ENCODE peak calls at places on chromosomes 16 and 17, in six cellular contexts. H is H1, V is IMR-90, T is mesenchymal stem cell, F is mesendoderm, Q is trophoblast cell. Y is an unnamed sample.
A peak's percentile ranks its signal among the peaks of the same experiment; 100 is the strongest.

GRCh38 chr16:57283214-57283955 is 1.1 kb downstream of the PLLP start:
- DNase-seq in V (no peak), H (no peak), Q (no peak), F (no peak), T (no peak), Y (no peak)

GRCh38 chr17:40130352-40131042 is 8.7 kb downstream of the MSL1 start:
- DNase-seq in Q (peak; percentile 77), F (no peak), H (no peak), T (peak; percentile 61), V (no peak), Y (no peak)

GRCh38 chr16:69112285-69113129 is 7.1 kb downstream of the HAS3 start:
- DNase-seq in V (peak; percentile 25), H (no peak), F (peak; percentile 78), T (peak; percentile 46), Q (peak; percentile 82), Y (peak; percentile 56)

GRCh38 chr17:76131692-76132573 is 9.1 kb downstream of the FOXJ1 start:
- DNase-seq in V (no peak), Q (no peak), T (no peak), H (no peak), F (no peak), Y (no peak)

GRCh38 chr17:15134363-15134762 is 130.8 kb downstream of the PMP22 start:
- DNase-seq in Q (no peak), V (no peak), H (no peak), F (peak; percentile 14), T (no peak), Y (no peak)

GRCh38 chr17:50934672-50935200 is 68.6 kb upstream of the TOB1 start:
- DNase-seq in T (no peak), F (no peak), H (no peak), Q (no peak), V (no peak), Y (no peak)

GRCh38 chr17:69677130-69677529 is 262.6 kb downstream of the MAP2K6 start:
- DNase-seq in V (no peak), Q (no peak), H (no peak), T (no peak), F (no peak), Y (no peak)

GRCh38 chr17:13518271-13519000 is 83.3 kb downstream of the HS3ST3A1 start:
- DNase-seq in T (peak; percentile 14), H (no peak), F (no peak), V (peak; percentile 89), Q (no peak), Y (no peak)

GRCh38 chr16:75754126-75754525 is 27.8 kb upstream of the CPHXL start:
- DNase-seq in T (peak; percentile 88), V (peak; percentile 45), H (no peak), Q (no peak), F (no peak), Y (no peak)

GRCh38 chr16:4693296-4693955 is at the start of gene NUDT16L1:
- DNase-seq in F (peak; percentile 97), V (peak; percentile 89), Q (peak; percentile 96), H (peak; percentile 81), T (peak; percentile 95), Y (peak; percentile 92)

GRCh38 chr16:49755291-49755611 is 100.7 kb downstream of the ZNF423 start:
- DNase-seq in Q (no peak), H (no peak), T (peak; percentile 42), V (peak; percentile 12), F (peak; percentile 94), Y (peak; percentile 64)

GRCh38 chr16:87551487-87551886 is 50.8 kb upstream of the JPH3 start:
- DNase-seq in Q (no peak), V (no peak), F (no peak), T (peak; percentile 28), H (no peak), Y (no peak)

GRCh38 chr16:13136896-13137295 is 235.5 kb downstream of the SHISA9 start:
- DNase-seq in V (no peak), F (no peak), H (no peak), Q (no peak), T (no peak), Y (no peak)

GRCh38 chr16:12062343-12063003 is 85.9 kb downstream of the SNX29 start:
- DNase-seq in F (peak; percentile 22), T (peak; percentile 85), V (peak; percentile 72), Q (peak; percentile 36), H (no peak), Y (no peak)

GRCh38 chr16:12059216-12059769 is 82.8 kb downstream of the SNX29 start:
- DNase-seq in T (no peak), F (no peak), Q (no peak), V (no peak), H (no peak), Y (no peak)

GRCh38 chr16:12063004-12063395 is 86.5 kb downstream of the SNX29 start:
- DNase-seq in T (no peak), F (no peak), H (no peak), V (no peak), Q (no peak), Y (no peak)

GRCh38 chr16:12061336-12062055 is 85.0 kb downstream of the SNX29 start:
- DNase-seq in Q (peak; percentile 61), V (peak; percentile 36), F (no peak), H (no peak), T (peak; percentile 39), Y (no peak)

DNA sequence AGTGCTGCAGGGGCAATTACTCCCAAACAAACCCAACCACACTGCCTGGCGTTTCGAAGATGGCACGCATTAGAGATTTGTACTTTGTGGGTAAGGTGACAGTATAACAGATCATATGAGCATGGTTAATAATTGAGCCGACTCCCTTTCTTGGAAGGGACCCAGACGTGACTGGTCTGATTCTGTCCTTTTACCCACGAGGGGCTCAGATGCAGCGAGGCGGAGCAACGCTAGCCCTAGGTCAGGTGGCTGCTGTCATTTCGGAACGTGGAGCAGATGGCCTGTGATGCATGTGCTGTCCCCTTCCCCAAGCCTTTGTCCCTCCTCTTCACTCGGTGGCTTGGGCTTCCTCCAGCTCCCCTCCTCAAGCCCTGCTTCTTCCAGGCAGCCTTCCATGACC is 84.2 kb downstream of the SNX29 start:
- DNase-seq in H (no peak), Q (no peak), F (no peak), T (no peak), V (no peak), Y (no peak)
- H3K4ac ChIP-seq in H (no peak overlapping the region), Q (no peak overlapping the region), F (no peak overlapping the region), T (no peak overlapping the region), V (no peak overlapping the region), Y (no peak overlapping the region)

DNA sequence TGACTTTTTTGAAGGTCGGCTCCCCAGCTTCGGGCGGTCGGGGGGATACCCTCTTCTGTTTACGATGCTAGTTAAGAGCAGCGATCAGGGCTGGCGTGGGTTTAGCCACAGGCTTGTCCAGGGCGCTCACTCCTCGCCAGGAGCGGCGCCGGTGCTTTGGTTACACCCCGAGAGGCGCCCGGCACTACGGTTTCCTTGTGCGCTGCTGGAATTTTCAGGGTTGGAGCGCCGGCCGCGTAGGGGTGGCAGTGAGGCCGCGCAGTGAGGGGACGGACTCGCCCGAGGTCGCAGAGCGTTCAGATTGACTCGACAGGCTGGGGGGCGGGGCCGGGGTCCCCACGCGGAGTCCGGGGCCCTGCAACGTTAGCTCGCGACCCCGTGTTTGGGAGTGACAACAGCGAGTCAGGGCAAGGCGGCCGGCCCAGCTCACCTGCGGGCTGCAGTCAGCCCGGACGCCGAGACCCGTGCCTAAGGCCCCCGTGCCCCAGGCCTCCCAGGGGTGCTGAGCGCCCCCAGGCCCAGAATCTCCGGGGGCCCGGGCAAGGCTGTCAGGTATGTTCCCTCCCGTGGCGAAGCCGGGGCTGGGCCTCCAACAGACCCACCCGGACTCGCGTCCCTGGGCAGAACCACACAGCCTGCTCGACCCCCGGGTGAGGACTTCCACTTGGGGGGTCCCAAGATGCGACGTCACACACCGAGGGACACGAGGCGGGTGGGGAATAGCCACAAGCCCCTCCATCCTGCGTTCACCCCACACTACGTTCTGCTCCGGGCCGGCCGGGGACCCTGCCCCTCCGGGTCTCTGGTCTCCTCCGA is 1.3 kb upstream of the ACTG1 start:
- DNase-seq in Q (peak; percentile 57), T (peak; percentile 85), V (peak; percentile 68), F (peak; percentile 85), H (no peak), Y (peak; percentile 68)
- H3K4ac ChIP-seq in Q (peak overlapping the region; percentile 100), T (peak overlapping the region; percentile 62), V (peak overlapping the region; percentile 99), F (peak overlapping the region; percentile 100), H (peak overlapping the region; percentile 8), Y (peak overlapping the region; percentile 72)

DNA sequence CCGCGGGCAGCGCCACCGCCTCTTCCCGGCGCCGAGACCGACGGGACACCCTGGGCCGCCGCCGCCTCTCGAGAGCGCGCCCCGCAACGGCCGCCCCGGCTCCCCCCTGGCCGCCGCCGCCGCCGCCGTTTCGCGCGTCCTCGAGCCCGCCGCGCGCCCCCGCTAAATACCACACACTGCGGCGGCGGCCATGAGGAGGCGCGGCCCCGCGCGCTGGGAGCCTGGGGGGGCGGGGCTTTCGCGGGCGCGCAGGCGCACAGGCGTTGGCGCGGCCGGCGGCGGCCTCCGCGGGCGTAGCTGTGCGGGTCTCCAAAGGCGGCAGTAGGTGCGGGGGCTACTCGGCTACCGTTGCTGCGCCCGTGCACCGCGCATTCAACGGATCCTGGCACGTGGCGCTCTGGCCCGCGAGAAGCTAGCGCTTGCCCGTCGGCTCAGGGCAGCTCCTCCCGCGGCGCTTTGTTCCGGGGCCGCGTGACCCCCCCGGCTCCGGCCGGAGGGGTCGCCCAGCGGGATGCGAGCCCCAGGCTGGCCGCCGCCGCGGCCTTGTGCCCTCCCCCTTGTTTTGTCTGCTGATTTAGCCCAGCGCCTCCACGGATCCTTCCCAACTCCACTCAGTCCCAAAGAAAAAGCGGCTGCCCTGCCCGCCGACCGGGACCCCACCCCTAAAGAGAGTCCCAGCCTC is at the start of gene SIAH1:
- DNase-seq in Q (peak; percentile 63), F (peak; percentile 91), H (peak; percentile 50), V (peak; percentile 68), T (peak; percentile 77), Y (peak; percentile 91)
- H3K4ac ChIP-seq in Q (peak within 1 kb of the TSS; percentile 100), F (peak within 1 kb of the TSS; percentile 100), H (no peak within 1 kb of the TSS), V (peak within 1 kb of the TSS; percentile 96), T (peak within 1 kb of the TSS; percentile 97), Y (peak within 1 kb of the TSS; percentile 97)

DNA sequence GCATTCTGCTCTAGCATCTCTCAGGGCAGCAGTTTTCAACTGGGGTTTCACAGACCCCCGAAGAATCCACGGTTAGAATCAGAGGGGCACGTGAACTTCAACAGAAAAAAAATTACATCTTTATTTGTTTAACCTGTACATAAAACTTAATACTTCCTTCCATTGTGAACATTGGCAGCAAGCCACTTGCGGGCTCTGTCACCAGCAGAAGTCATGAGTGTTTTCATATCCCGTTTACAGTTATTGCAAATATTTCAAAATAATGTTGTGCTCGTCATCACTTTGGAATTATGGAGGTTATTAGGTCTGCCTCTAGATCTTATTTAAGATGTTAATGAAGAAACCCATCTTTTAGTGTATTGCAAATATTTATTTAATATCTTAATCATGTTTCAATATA is 109.8 kb downstream of the SDR42E1 start:
- DNase-seq in V (no peak), Q (no peak), H (no peak), T (no peak), F (no peak), Y (no peak)
- H3K4ac ChIP-seq in V (no peak overlapping the region), Q (no peak overlapping the region), H (no peak overlapping the region), T (no peak overlapping the region), F (no peak overlapping the region), Y (no peak overlapping the region)

DNA sequence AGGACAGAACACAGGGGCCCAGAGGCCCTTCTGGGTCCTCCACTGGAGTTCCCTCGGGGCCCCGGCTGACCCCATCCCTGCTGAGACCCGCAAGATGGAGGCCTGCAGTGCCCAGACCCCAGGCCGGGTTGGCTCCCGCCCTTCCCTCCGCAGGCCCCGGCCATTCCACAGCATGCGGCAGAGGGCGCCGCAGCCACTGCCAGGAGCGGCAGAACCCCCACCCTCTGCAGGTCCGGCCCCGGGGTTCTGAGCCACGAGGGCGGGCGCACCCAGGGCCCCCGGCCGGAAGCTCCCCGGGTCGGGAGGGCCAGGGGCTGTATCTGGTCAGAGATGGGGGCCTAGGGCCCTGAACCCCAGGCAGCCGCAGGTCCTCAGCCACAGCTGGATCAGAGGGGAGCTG is 2.4 kb upstream of the PERCC1 start:
- DNase-seq in H (no peak), V (no peak), T (peak; percentile 18), Q (no peak), F (peak; percentile 45), Y (no peak)
- H3K4ac ChIP-seq in H (no peak overlapping the region), V (no peak overlapping the region), T (no peak overlapping the region), Q (no peak overlapping the region), F (no peak overlapping the region), Y (no peak overlapping the region)

GRCh38 chr17:48995871-48996695 is 1.1 kb upstream of the IGF2BP1 start:
- DNase-seq in H (peak; percentile 89), Q (no peak), F (peak; percentile 99), V (no peak), T (peak; percentile 79), Y (peak; percentile 93)
- H3K4ac ChIP-seq in H (peak overlapping the region; percentile 81), Q (peak overlapping the region; percentile 99), F (peak overlapping the region; percentile 100), V (peak overlapping the region; percentile 60), T (peak overlapping the region; percentile 97), Y (peak overlapping the region; percentile 94)